ENCODE peak calls at places on chromosome 11, in nine cellular contexts. One of them, this sample, is unnamed.

GRCh38 chr11:85947431-85948272 is 92.5 kb downstream of the CCDC83 start:
- DNase-seq in T-helper 1 cell: no peak
- DNase-seq in fibroblast of lung: peak
- DNase-seq in sigmoid colon: no peak
- DNase-seq in HT1080: peak
- DNase-seq in stimulated activated CD8-positive, alpha-beta memory T cell treated with anti-CD3 and anti-CD28 coated beads, Interleukin-15, amount 100 ng/mL, for 24 hours: no peak
- DNase-seq in cardiac muscle cell: peak
- DNase-seq in aorta: no peak
- DNase-seq in T-helper 2 cell treated with Interferon-gamma antibody and Interleukin-4, amounts not matched to agents 5 μg/mL and 100 μg/mL, for 36 hours: peak
- DNase-seq in this sample: no peak

GRCh38 chr11:86162257-86162656 is 82.3 kb upstream of the EED start:
- DNase-seq in T-helper 1 cell: no peak
- DNase-seq in fibroblast of lung: peak
- DNase-seq in sigmoid colon: peak
- DNase-seq in HT1080: peak
- DNase-seq in stimulated activated CD8-positive, alpha-beta memory T cell treated with anti-CD3 and anti-CD28 coated beads, Interleukin-15, amount 100 ng/mL, for 24 hours: no peak
- DNase-seq in cardiac muscle cell: peak
- DNase-seq in aorta: peak
- DNase-seq in T-helper 2 cell treated with Interferon-gamma antibody and Interleukin-4, amounts not matched to agents 5 μg/mL and 100 μg/mL, for 36 hours: no peak
- DNase-seq in this sample: no peak

GRCh38 chr11:130999086-130999485 is 82.8 kb upstream of the SNX19 start:
- DNase-seq in T-helper 1 cell: no peak
- DNase-seq in fibroblast of lung: peak
- DNase-seq in sigmoid colon: no peak
- DNase-seq in HT1080: no peak
- DNase-seq in stimulated activated CD8-positive, alpha-beta memory T cell treated with anti-CD3 and anti-CD28 coated beads, Interleukin-15, amount 100 ng/mL, for 24 hours: no peak
- DNase-seq in cardiac muscle cell: peak
- DNase-seq in aorta: no peak
- DNase-seq in T-helper 2 cell treated with Interferon-gamma antibody and Interleukin-4, amounts not matched to agents 5 μg/mL and 100 μg/mL, for 36 hours: no peak
- DNase-seq in this sample: no peak

GRCh38 chr11:61004841-61005240 is 33.4 kb downstream of the CD6 start:
- DNase-seq in T-helper 1 cell: no peak
- DNase-seq in fibroblast of lung: no peak
- DNase-seq in sigmoid colon: no peak
- DNase-seq in HT1080: no peak
- DNase-seq in stimulated activated CD8-positive, alpha-beta memory T cell treated with anti-CD3 and anti-CD28 coated beads, Interleukin-15, amount 100 ng/mL, for 24 hours: no peak
- DNase-seq in cardiac muscle cell: peak
- DNase-seq in aorta: no peak
- DNase-seq in T-helper 2 cell treated with Interferon-gamma antibody and Interleukin-4, amounts not matched to agents 5 μg/mL and 100 μg/mL, for 36 hours: no peak
- DNase-seq in this sample: no peak

GRCh38 chr11:75264971-75265370 is 24.4 kb downstream of the TPBGL start:
- DNase-seq in T-helper 1 cell: no peak
- DNase-seq in fibroblast of lung: no peak
- DNase-seq in sigmoid colon: peak
- DNase-seq in HT1080: no peak
- DNase-seq in stimulated activated CD8-positive, alpha-beta memory T cell treated with anti-CD3 and anti-CD28 coated beads, Interleukin-15, amount 100 ng/mL, for 24 hours: no peak
- DNase-seq in cardiac muscle cell: no peak
- DNase-seq in aorta: peak
- DNase-seq in T-helper 2 cell treated with Interferon-gamma antibody and Interleukin-4, amounts not matched to agents 5 μg/mL and 100 μg/mL, for 36 hours: no peak
- DNase-seq in this sample: no peak

GRCh38 chr11:67648140-67648795 is 2.3 kb downstream of the ACY3 start:
- DNase-seq in T-helper 1 cell: no peak
- DNase-seq in fibroblast of lung: no peak
- DNase-seq in sigmoid colon: no peak
- DNase-seq in HT1080: peak
- DNase-seq in stimulated activated CD8-positive, alpha-beta memory T cell treated with anti-CD3 and anti-CD28 coated beads, Interleukin-15, amount 100 ng/mL, for 24 hours: no peak
- DNase-seq in cardiac muscle cell: no peak
- DNase-seq in aorta: peak
- DNase-seq in T-helper 2 cell treated with Interferon-gamma antibody and Interleukin-4, amounts not matched to agents 5 μg/mL and 100 μg/mL, for 36 hours: peak
- DNase-seq in this sample: no peak

GRCh38 chr11:112719736-112720525 is 241.3 kb upstream of the NCAM1 start:
- DNase-seq in T-helper 1 cell: no peak
- DNase-seq in fibroblast of lung: no peak
- DNase-seq in sigmoid colon: no peak
- DNase-seq in HT1080: peak
- DNase-seq in stimulated activated CD8-positive, alpha-beta memory T cell treated with anti-CD3 and anti-CD28 coated beads, Interleukin-15, amount 100 ng/mL, for 24 hours: no peak
- DNase-seq in cardiac muscle cell: no peak
- DNase-seq in aorta: no peak
- DNase-seq in T-helper 2 cell treated with Interferon-gamma antibody and Interleukin-4, amounts not matched to agents 5 μg/mL and 100 μg/mL, for 36 hours: no peak
- DNase-seq in this sample: no peak

GRCh38 chr11:21615871-21616270 is 577.0 kb upstream of the ANO5 start:
- DNase-seq in T-helper 1 cell: no peak
- DNase-seq in fibroblast of lung: no peak
- DNase-seq in sigmoid colon: no peak
- DNase-seq in HT1080: no peak
- DNase-seq in stimulated activated CD8-positive, alpha-beta memory T cell treated with anti-CD3 and anti-CD28 coated beads, Interleukin-15, amount 100 ng/mL, for 24 hours: no peak
- DNase-seq in cardiac muscle cell: no peak
- DNase-seq in aorta: no peak
- DNase-seq in T-helper 2 cell treated with Interferon-gamma antibody and Interleukin-4, amounts not matched to agents 5 μg/mL and 100 μg/mL, for 36 hours: no peak
- DNase-seq in this sample: no peak

GRCh38 chr11:120500414-120500936 is 11.1 kb upstream of the GRIK4 start:
- DNase-seq in T-helper 1 cell: no peak
- DNase-seq in fibroblast of lung: peak
- DNase-seq in sigmoid colon: no peak
- DNase-seq in HT1080: no peak
- DNase-seq in stimulated activated CD8-positive, alpha-beta memory T cell treated with anti-CD3 and anti-CD28 coated beads, Interleukin-15, amount 100 ng/mL, for 24 hours: no peak
- DNase-seq in cardiac muscle cell: no peak
- DNase-seq in aorta: no peak
- DNase-seq in T-helper 2 cell treated with Interferon-gamma antibody and Interleukin-4, amounts not matched to agents 5 μg/mL and 100 μg/mL, for 36 hours: no peak
- DNase-seq in this sample: no peak

GRCh38 chr11:102669664-102670063 is 35.9 kb downstream of the MMP27 start:
- DNase-seq in T-helper 1 cell: no peak
- DNase-seq in fibroblast of lung: no peak
- DNase-seq in sigmoid colon: no peak
- DNase-seq in HT1080: no peak
- DNase-seq in stimulated activated CD8-positive, alpha-beta memory T cell treated with anti-CD3 and anti-CD28 coated beads, Interleukin-15, amount 100 ng/mL, for 24 hours: no peak
- DNase-seq in cardiac muscle cell: no peak
- DNase-seq in aorta: no peak
- DNase-seq in T-helper 2 cell treated with Interferon-gamma antibody and Interleukin-4, amounts not matched to agents 5 μg/mL and 100 μg/mL, for 36 hours: no peak
- DNase-seq in this sample: no peak

This sample was measured in omental fat pad.